ENCODE peak calls at places on chromosomes 11 and 22, in ten cellular contexts. D is mesothelial cell of epicardium; S is IMR-90; R is uterus; J is cardiac muscle cell; Q is heart right ventricle; V is cardiac fibroblast; K is CD4-positive, alpha-beta T cell; P is Calu3; X is HFFc6. C is an unnamed sample.

GRCh38 chr11:97756571-97757335 is 1264.0 kb upstream of the CNTN5 start:
- DNase-seq in P (no peak), V (peak), X (no peak), D (no peak), R (no peak), Q (no peak), J (no peak), K (no peak), S (no peak), C (no peak)

GRCh38 chr22:41913842-41914534 is 886 bp downstream of the SHISA8 start:
- DNase-seq in P (no peak), Q (no peak), R (no peak), K (no peak), S (no peak), D (no peak), V (no peak), X (no peak), J (peak), C (peak)

GRCh38 chr22:38864361-38865191 is 7.4 kb downstream of the CBX6 start:
- DNase-seq in J (no peak), S (no peak), K (no peak), P (no peak), R (peak), V (no peak), X (no peak), Q (peak), D (no peak), C (no peak)

GRCh38 chr11:17076517-17077239 is 789 bp downstream of the RPS13 start:
- DNase-seq in V (peak), K (no peak), D (no peak), S (peak), R (no peak), Q (no peak), X (no peak), P (no peak), J (peak), C (no peak)

GRCh38 chr11:124656759-124657627 is 16.5 kb downstream of the SIAE start:
- DNase-seq in K (no peak), J (peak), P (no peak), X (no peak), R (no peak), Q (no peak), S (peak), D (no peak), V (no peak), C (no peak)

GRCh38 chr11:10518891-10519290 is 22.1 kb downstream of the RNF141 start:
- DNase-seq in R (no peak), S (no peak), K (no peak), V (no peak), X (no peak), Q (no peak), P (no peak), J (no peak), D (no peak), C (no peak)

GRCh38 chr22:35866646-35867045 is 149.0 kb downstream of the APOL5 start:
- DNase-seq in P (no peak), K (no peak), S (no peak), D (no peak), X (no peak), Q (no peak), J (no peak), V (no peak), R (peak), C (no peak)

GRCh38 chr11:33941637-33942160 is 49.8 kb upstream of the LMO2 start:
- DNase-seq in R (peak), K (no peak), S (no peak), J (no peak), X (no peak), P (no peak), V (peak), D (no peak), Q (peak), C (no peak)

GRCh38 chr11:75261474-75261847 is 20.9 kb downstream of the TPBGL start:
- DNase-seq in D (no peak), P (no peak), K (no peak), R (peak), V (no peak), J (no peak), X (no peak), S (no peak), Q (no peak), C (no peak)

GRCh38 chr11:35629914-35630313 is 11.7 kb downstream of the FJX1 start:
- DNase-seq in J (no peak), V (peak), S (peak), P (peak), X (peak), D (no peak), Q (no peak), R (no peak), K (no peak), C (no peak)

GRCh38 chr11:6413791-6414231 is 5.1 kb downstream of the APBB1 start:
- DNase-seq in D (no peak), K (peak), P (no peak), S (no peak), J (peak), Q (no peak), R (no peak), X (no peak), V (no peak), C (no peak)

GRCh38 chr22:23102002-23102655 is 31.8 kb downstream of the GNAZ start:
- DNase-seq in X (no peak), K (no peak), D (no peak), R (no peak), Q (no peak), J (no peak), S (no peak), V (no peak), P (no peak), C (no peak)

GRCh38 chr11:101797335-101797734 is 117.5 kb upstream of the CEP126 start:
- DNase-seq in P (no peak), V (peak), K (no peak), D (no peak), J (no peak), R (no peak), S (peak), Q (no peak), X (no peak), C (no peak)

GRCh38 chr11:126282742-126283591 is at the start of gene TIRAP:
- DNase-seq in P (peak), K (peak), X (peak), J (peak), S (peak), Q (peak), D (peak), R (peak), V (peak), C (peak)

GRCh38 chr22:36134167-36134566 is 26.4 kb downstream of the APOL3 start:
- DNase-seq in R (no peak), J (no peak), D (no peak), Q (no peak), V (no peak), P (no peak), X (no peak), S (no peak), K (no peak), C (no peak)

GRCh38 chr11:3201677-3202181 is 16.9 kb downstream of the MRGPRG start:
- DNase-seq in P (no peak), J (no peak), D (no peak), Q (no peak), X (no peak), V (no peak), R (no peak), K (no peak), S (no peak), C (no peak)

GRCh38 chr11:35994421-35994820 is 50.6 kb downstream of the LDLRAD3 start:
- DNase-seq in P (no peak), R (no peak), V (no peak), D (no peak), X (no peak), K (no peak), J (no peak), Q (no peak), S (no peak), C (no peak)

GRCh38 chr22:44497218-44497903 is 672 bp downstream of the RTL6 start:
- DNase-seq in P (peak), J (no peak), S (peak), V (peak), Q (peak), R (no peak), D (no peak), K (no peak), X (no peak), C (no peak)

GRCh38 chr11:133840479-133840941 is 4.8 kb downstream of the SPATA19 start:
- DNase-seq in X (no peak), R (no peak), P (no peak), K (no peak), Q (no peak), J (no peak), S (no peak), V (no peak), D (no peak), C (no peak)

GRCh38 chr11:130457909-130458729 is 9.7 kb downstream of the ADAMTS15 start:
- DNase-seq in P (no peak), D (no peak), R (no peak), V (no peak), J (no peak), Q (peak), X (no peak), K (no peak), S (no peak), C (no peak)

GRCh38 chr11:12248330-12248729 is 129.0 kb upstream of the PARVA start:
- DNase-seq in S (peak), J (no peak), K (no peak), P (peak), X (no peak), R (peak), D (peak), V (no peak), Q (peak), C (peak)

GRCh38 chr11:94599510-94599909 is 32.3 kb downstream of the PIWIL4 start:
- DNase-seq in P (no peak), Q (peak), V (no peak), R (no peak), X (no peak), J (peak), K (no peak), D (no peak), S (no peak), C (no peak)

GRCh38 chr11:68145120-68145866 is 24.1 kb upstream of the CHKA start:
- DNase-seq in S (no peak), Q (no peak), X (no peak), J (no peak), D (no peak), K (no peak), P (peak), R (no peak), V (no peak), C (no peak)

GRCh38 chr11:35786918-35787557 is 124.5 kb downstream of the TRIM44 start:
- DNase-seq in R (no peak), D (no peak), P (no peak), K (no peak), X (peak), V (peak), Q (no peak), S (peak), J (peak), C (no peak)

GRCh38 chr11:70297341-70297740 is 26.9 kb downstream of the PPFIA1 start:
- DNase-seq in V (peak), R (no peak), P (no peak), X (no peak), K (no peak), J (no peak), Q (no peak), D (no peak), S (peak), C (no peak)

GRCh38 chr11:35932641-35933571 is 11.0 kb upstream of the LDLRAD3 start:
- DNase-seq in D (no peak), Q (no peak), V (peak), J (no peak), S (peak), X (no peak), K (no peak), R (no peak), P (no peak), C (no peak)

GRCh38 chr11:394034-394857 is at the start of gene PKP3:
- DNase-seq in Q (no peak), J (no peak), D (peak), R (no peak), X (peak), V (peak), S (peak), P (peak), K (no peak), C (peak)

GRCh38 chr11:43116071-43116470 is 195.7 kb upstream of the API5 start:
- DNase-seq in P (no peak), Q (no peak), X (no peak), D (no peak), V (no peak), R (no peak), K (no peak), S (no peak), J (no peak), C (no peak)

GRCh38 chr22:40237788-40238424 is 60.2 kb downstream of the TNRC6B start:
- DNase-seq in J (no peak), R (no peak), Q (no peak), P (no peak), K (no peak), D (no peak), S (no peak), X (no peak), V (peak), C (no peak)

GRCh38 chr11:12318791-12319733 is 58.3 kb upstream of the PARVA start:
- DNase-seq in K (no peak), X (peak), P (no peak), S (peak), J (no peak), Q (no peak), V (no peak), R (peak), D (no peak), C (no peak)

GRCh38 chr22:32522237-32522636 is 47.6 kb downstream of the FBXO7 start:
- DNase-seq in J (no peak), Q (no peak), P (no peak), R (no peak), V (no peak), X (no peak), K (no peak), D (no peak), S (no peak), C (no peak)

GRCh38 chr22:39518996-39519680 is 1.2 kb upstream of the ATF4 start:
- DNase-seq in Q (no peak), K (no peak), S (peak), P (no peak), R (no peak), V (peak), D (no peak), J (peak), X (peak), C (no peak)

GRCh38 chr11:130523609-130524008 is 75.2 kb downstream of the ADAMTS15 start:
- DNase-seq in V (peak), D (no peak), R (peak), K (no peak), S (peak), X (peak), J (no peak), Q (no peak), P (no peak), C (no peak)

GRCh38 chr11:59839615-59840014 is 5.7 kb downstream of the CBLIF start:
- DNase-seq in X (no peak), P (no peak), S (no peak), J (no peak), K (no peak), V (no peak), D (no peak), R (no peak), Q (no peak), C (no peak)

GRCh38 chr11:18490319-18490718 is 34.7 kb downstream of the LDHAL6A start:
- DNase-seq in S (peak), V (peak), X (no peak), R (no peak), J (no peak), K (no peak), P (peak), D (no peak), Q (no peak), C (no peak)

GRCh38 chr11:12803086-12803826 is 129.0 kb downstream of the TEAD1 start:
- DNase-seq in P (no peak), K (no peak), V (peak), Q (no peak), S (peak), X (peak), R (no peak), J (no peak), D (no peak), C (no peak)

GRCh38 chr11:100008440-100008839 is 678.6 kb upstream of the ARHGAP42 start:
- DNase-seq in P (no peak), X (no peak), S (no peak), V (no peak), Q (no peak), R (no peak), J (no peak), D (no peak), K (no peak), C (no peak)

GRCh38 chr22:20963201-20964052 is 3.6 kb upstream of the AIFM3 start:
- DNase-seq in P (no peak), X (no peak), S (no peak), Q (no peak), D (no peak), R (no peak), J (no peak), K (no peak), V (no peak), C (no peak)

GRCh38 chr22:20964799-20965103 is 2.3 kb upstream of the AIFM3 start:
- DNase-seq in Q (no peak), X (no peak), J (no peak), D (no peak), K (no peak), P (no peak), R (no peak), V (no peak), S (no peak), C (no peak)

GRCh38 chr22:20964090-20964798 is 2.8 kb upstream of the AIFM3 start:
- DNase-seq in X (no peak), R (no peak), V (no peak), P (no peak), Q (no peak), D (no peak), S (no peak), K (no peak), J (no peak), C (no peak)

GRCh38 chr22:20960609-20961008 is 6.4 kb upstream of the AIFM3 start:
- DNase-seq in R (no peak), V (no peak), X (no peak), Q (no peak), J (no peak), P (no peak), D (no peak), K (no peak), S (no peak), C (no peak)

GRCh38 chr22:20962491-20962945 is 4.5 kb upstream of the AIFM3 start:
- DNase-seq in R (no peak), D (no peak), X (no peak), P (no peak), J (no peak), S (no peak), K (no peak), V (no peak), Q (no peak), C (no peak)
- TF ChIP-seq CTCF in R (no peak), D (no peak), X (no peak), P (no peak), J (no peak), S (no peak), K (no peak), V (no peak), Q (no peak), C (no peak)

DNA sequence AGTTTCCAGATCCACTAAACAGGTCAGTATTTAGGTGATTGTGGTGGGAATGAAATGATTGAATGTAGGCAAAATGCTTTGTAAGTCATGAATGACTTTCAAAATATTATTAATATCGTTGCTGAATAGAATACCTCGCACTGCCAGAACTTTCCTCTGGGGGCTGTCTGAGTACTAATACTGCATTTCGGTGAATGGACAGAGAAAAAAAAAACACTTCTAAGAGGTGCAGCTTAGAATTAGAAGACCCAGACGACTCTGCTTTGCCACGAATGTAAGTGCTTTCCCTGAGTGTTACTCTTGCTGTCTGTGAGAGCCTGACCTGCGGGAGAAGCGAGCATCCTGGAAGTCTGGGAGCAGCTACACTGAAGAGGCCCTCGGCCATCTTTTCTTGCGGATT is 95.0 kb downstream of the SCN3B start:
- DNase-seq in Q (no peak), J (no peak), P (no peak), K (no peak), S (peak), X (peak), V (peak), D (no peak), R (no peak), C (no peak)
- TF ChIP-seq CTCF in Q (no peak), J (peak), P (no peak), K (no peak), S (peak), X (peak), V (peak), D (no peak), R (no peak), C (peak)

GRCh38 chr22:21693999-21694341 is 28.2 kb downstream of the PPIL2 start:
- DNase-seq in Q (no peak), R (no peak), X (no peak), K (no peak), D (no peak), P (no peak), V (no peak), S (no peak), J (no peak), C (no peak)

GRCh38 chr22:21693333-21693998 is 27.7 kb downstream of the PPIL2 start:
- DNase-seq in X (no peak), K (no peak), S (no peak), P (no peak), Q (no peak), V (no peak), J (no peak), R (no peak), D (no peak), C (no peak)

GRCh38 chr22:21695432-21696085 is 29.7 kb downstream of the PPIL2 start:
- DNase-seq in S (no peak), X (no peak), R (no peak), K (no peak), V (no peak), J (no peak), P (no peak), D (no peak), Q (no peak), C (no peak)

GRCh38 chr22:21694795-21695431 is 29.1 kb downstream of the PPIL2 start:
- DNase-seq in Q (no peak), D (no peak), J (no peak), R (no peak), K (no peak), P (no peak), X (no peak), V (no peak), S (no peak), C (no peak)

GRCh38 chr22:21694394-21694793 is 28.6 kb downstream of the PPIL2 start:
- DNase-seq in D (no peak), X (no peak), K (no peak), Q (no peak), P (no peak), S (no peak), V (no peak), R (no peak), J (no peak), C (no peak)
- TF ChIP-seq CTCF in D (no peak), X (no peak), K (no peak), Q (no peak), P (no peak), S (no peak), V (no peak), R (no peak), J (no peak), C (no peak)

GRCh38 chr11:73564903-73565302 is 33.0 kb downstream of the FAM168A start:
- DNase-seq in Q (no peak), J (no peak), P (no peak), K (no peak), R (no peak), D (no peak), X (no peak), V (no peak), S (no peak), C (no peak)
- TF ChIP-seq CTCF in Q (no peak), J (no peak), P (no peak), K (no peak), R (no peak), D (no peak), X (no peak), V (no peak), S (no peak), C (no peak)

GRCh38 chr11:76860539-76861475 is at the start of gene ACER3:
- DNase-seq in J (peak), X (peak), P (peak), K (peak), S (peak), V (peak), D (peak), Q (peak), R (peak), C (peak)
- TF ChIP-seq CTCF in J (peak), X (peak), P (no peak), K (no peak), S (peak), V (peak), D (no peak), Q (no peak), R (peak), C (peak)